ENCODE peak calls at places on chromosomes 16 and 17, in four cellular contexts. E is neural progenitor cell, T is GM23338, W is IMR-90. C is an unnamed sample. For H4K20me1, the result is how much of the 10 kb centered on the place peaks cover.

GRCh38 chr16:70634861-70635260 is 11.5 kb upstream of the IL34 start:
- DNase-seq in E (no peak), T (no peak), W (peak), C (no peak)

GRCh38 chr17:39177256-39177655 is 11.3 kb upstream of the ARL5C start:
- DNase-seq in W (no peak), T (peak), E (peak), C (peak)

GRCh38 chr17:2925011-2925410 is 128.8 kb downstream of the RAP1GAP2 start:
- DNase-seq in E (no peak), T (no peak), W (peak), C (peak)

GRCh38 chr16:51465026-51465425 is 314.0 kb upstream of the SALL1 start:
- DNase-seq in E (no peak), T (no peak), W (peak), C (no peak)

GRCh38 chr16:1613728-1614225 is 1.6 kb downstream of the CRAMP1 start:
- DNase-seq in W (no peak), T (no peak), E (peak), C (peak)

GRCh38 chr17:7988750-7989178 is 13.7 kb upstream of the GUCY2D start:
- DNase-seq in T (peak), E (peak), W (peak), C (peak)

GRCh38 chr16:11585460-11586374 is 1.0 kb downstream of the LITAF start:
- DNase-seq in W (peak), E (no peak), T (no peak), C (peak)

GRCh38 chr17:53428913-53429312 is 393.8 kb upstream of the KIF2B start:
- DNase-seq in T (no peak), W (no peak), E (no peak), C (no peak)

GRCh38 chr16:8795818-8796217 is 1.6 kb downstream of the TMEM186 start:
- DNase-seq in E (no peak), T (no peak), W (no peak), C (no peak)

GRCh38 chr17:30600830-30601494 is 123.8 kb downstream of the GOSR1 start:
- DNase-seq in E (peak), W (peak), T (peak), C (peak)

GRCh38 chr16:75296606-75297005 is 45.2 kb upstream of the BCAR1 start:
- DNase-seq in T (no peak), W (peak), E (no peak), C (peak)

GRCh38 chr17:14670861-14671260 is 370.0 kb downstream of the HS3ST3B1 start:
- DNase-seq in W (no peak), T (no peak), E (no peak), C (no peak)

GRCh38 chr16:86850675-86851074 is 272.3 kb downstream of the FOXL1 start:
- DNase-seq in T (no peak), W (no peak), E (no peak), C (no peak)

DNA sequence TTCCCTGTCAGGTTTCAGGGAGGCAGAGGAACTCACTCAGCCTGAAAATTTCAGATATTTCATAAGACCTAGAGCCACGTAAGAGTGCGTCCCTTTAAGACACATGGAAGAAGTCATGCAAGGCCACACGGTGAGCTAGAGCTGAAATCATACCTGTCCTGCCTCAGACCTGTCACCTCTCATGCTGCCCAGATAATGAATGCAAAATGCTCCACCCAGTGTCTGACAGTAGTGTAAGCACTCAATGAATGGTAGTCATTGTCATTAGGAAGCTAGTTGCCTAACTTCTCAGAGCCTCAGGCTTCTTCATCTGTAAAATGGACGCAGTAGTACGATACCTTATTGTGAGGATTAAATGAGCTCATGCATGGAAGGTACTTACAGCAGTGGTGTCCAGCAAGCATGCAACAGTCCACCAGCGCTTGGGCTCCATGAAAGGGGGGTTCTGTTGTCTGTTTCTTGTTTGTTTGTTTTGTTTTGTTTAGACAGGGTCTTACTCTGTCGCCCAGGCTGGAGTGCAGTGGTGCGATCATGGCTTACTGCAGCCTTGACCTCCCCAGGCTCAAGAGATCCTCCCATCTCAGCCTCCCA is 60.7 kb downstream of the WSB1 start:
- DNase-seq in W (no peak), E (no peak), T (no peak), C (no peak)
- TF ChIP-seq CTCF in W (no peak), E (no peak), T (no peak), C (no peak)

GRCh38 chr17:41524261-41524660 is 3.8 kb downstream of the KRT19 start:
- DNase-seq in T (no peak), W (no peak), E (no peak), C (no peak)
- H4K20me1 ChIP-seq in T (under half), W (under half), E (under half), C (under half)

GRCh38 chr17:57445051-57445450 is 188.7 kb downstream of the MSI2 start:
- DNase-seq in E (no peak), W (no peak), T (no peak), C (no peak)
- H3K4me2 ChIP-seq in E (peak), W (no peak), T (no peak), C (no peak)

GRCh38 chr16:49620868-49621239 is 235.1 kb downstream of the ZNF423 start:
- DNase-seq in T (no peak), E (no peak), W (no peak), C (no peak)

GRCh38 chr16:49619811-49620157 is 236.1 kb downstream of the ZNF423 start:
- DNase-seq in W (no peak), T (no peak), E (no peak), C (no peak)

GRCh38 chr16:49621240-49622083 is 234.4 kb downstream of the ZNF423 start:
- DNase-seq in E (no peak), W (no peak), T (no peak), C (no peak)

GRCh38 chr16:49618955-49619354 is 237.0 kb downstream of the ZNF423 start:
- DNase-seq in E (no peak), T (no peak), W (no peak), C (no peak)

GRCh38 chr16:49620158-49620867 is 235.6 kb downstream of the ZNF423 start:
- DNase-seq in E (no peak), T (no peak), W (peak), C (peak)
- TF ChIP-seq CTCF in E (no peak), T (no peak), W (no peak), C (no peak)

GRCh38 chr16:58842746-58843145 is 108.6 kb upstream of the GOT2 start:
- DNase-seq in T (no peak), W (no peak), E (no peak), C (no peak)
- H4K20me1 ChIP-seq in T (under half), W (under half), E (under half), C (under half)

GRCh38 chr16:89096768-89097527 is 3.3 kb downstream of the ACSF3 start:
- DNase-seq in E (no peak), W (peak), T (no peak), C (peak)
- H3K4me2 ChIP-seq in E (peak), W (no peak), T (no peak), C (no peak)

GRCh38 chr17:68455756-68456528 is 1.4 kb downstream of the WIPI1 start:
- DNase-seq in E (no peak), T (no peak), W (peak), C (no peak)

GRCh38 chr17:68458260-68459029 is 1.1 kb upstream of the WIPI1 start:
- DNase-seq in W (no peak), T (no peak), E (no peak), C (no peak)

GRCh38 chr17:68457539-68458259 is 403 bp upstream of the WIPI1 start:
- DNase-seq in E (peak), T (peak), W (peak), C (peak)

GRCh38 chr17:68457168-68457538 is at the start of gene WIPI1:
- DNase-seq in W (no peak), E (no peak), T (no peak), C (no peak)

GRCh38 chr17:68456529-68457167 is 648 bp downstream of the WIPI1 start:
- DNase-seq in W (peak), T (peak), E (peak), C (peak)
- TF ChIP-seq CTCF in W (no peak), T (no peak), E (no peak), C (no peak)

GRCh38 chr17:17702370-17702769 is 21.1 kb downstream of the RAI1 start:
- DNase-seq in W (no peak), E (no peak), T (no peak), C (no peak)
- H4K20me1 ChIP-seq in W (half or more), E (half or more), T (under half), C (half or more)

DNA sequence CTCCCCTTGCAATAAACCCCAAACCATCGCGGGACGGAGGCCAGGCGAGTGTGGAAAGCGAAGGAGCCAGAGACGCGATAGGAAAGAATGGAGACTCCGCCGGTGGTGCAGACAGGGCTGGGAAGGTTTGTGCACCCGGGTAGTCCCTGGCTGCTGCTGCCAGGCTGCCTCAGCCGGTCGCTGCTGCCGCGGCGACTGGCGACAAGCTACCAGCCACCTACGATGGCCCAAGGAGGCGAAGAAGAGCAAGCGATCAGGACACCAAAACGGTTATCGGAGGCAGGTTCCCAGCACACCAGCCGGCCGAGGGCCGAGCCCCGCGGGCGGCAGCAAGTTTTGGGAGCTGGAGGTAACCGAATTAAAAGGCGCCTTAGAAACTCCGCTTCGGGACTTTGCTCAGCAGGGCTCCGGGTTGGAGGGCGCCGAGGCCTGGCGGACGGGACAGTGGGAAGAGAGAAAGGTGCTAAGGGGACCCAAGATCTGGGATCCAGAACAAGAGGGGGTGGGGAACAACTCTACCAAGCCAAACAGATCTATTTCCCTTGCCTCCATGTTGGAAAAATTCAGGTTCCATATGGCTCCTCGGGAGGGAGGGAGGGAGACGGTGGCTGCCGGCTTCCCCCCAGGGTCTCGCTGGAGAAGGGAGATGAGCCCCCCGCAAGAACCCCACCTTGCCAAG is 9.6 kb upstream of the HOXB2 start:
- DNase-seq in T (peak), E (peak), W (peak), C (no peak)
- H3K4me2 ChIP-seq in T (peak), E (no peak), W (peak), C (peak)

GRCh38 chr16:77353587-77354263 is 81.1 kb downstream of the ADAMTS18 start:
- DNase-seq in E (no peak), W (no peak), T (no peak), C (no peak)

GRCh38 chr16:77364770-77365169 is 70.1 kb downstream of the ADAMTS18 start:
- DNase-seq in E (no peak), T (no peak), W (no peak), C (no peak)

DNA sequence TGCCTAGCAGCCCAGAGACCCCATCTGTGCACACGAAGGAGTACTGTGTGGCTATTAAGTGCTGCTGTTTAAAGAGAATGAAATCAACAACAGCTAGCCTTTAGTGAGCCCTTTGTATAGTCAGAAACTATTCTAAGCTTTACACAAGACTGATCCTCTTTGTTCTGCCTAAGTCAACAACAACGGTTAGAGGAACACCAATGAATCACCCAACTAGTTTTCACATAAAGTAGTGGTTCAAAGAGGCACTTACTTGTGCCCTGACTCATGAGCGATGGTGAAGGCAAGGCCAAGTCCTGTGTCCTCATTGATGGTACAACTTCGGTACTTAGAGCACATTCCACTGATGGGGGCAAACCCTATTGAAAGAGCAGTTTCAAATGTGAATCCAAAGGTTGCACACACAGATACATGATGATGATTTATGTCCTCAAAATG is 75.8 kb downstream of the ADAMTS18 start:
- DNase-seq in E (peak), W (peak), T (no peak), C (peak)
- TF ChIP-seq CTCF in E (no peak), W (no peak), T (no peak), C (no peak)